ENCODE peak calls at places on chromosomes 13 and 19, in four cellular contexts. G is H1, B is SK-N-SH, J is K562. F is an unnamed sample.

GRCh38 chr13:97851269-97851668 is 102.2 kb upstream of the IPO5 start:
- DNase-seq in B (no peak), G (no peak), J (no peak), F (no peak)

GRCh38 chr13:18948012-18948663 is 233.5 kb downstream of the TUBA3C start:
- DNase-seq in G (no peak), B (no peak), J (no peak), F (no peak)

GRCh38 chr19:7869910-7870511 is 4.2 kb downstream of the PRR36 start:
- DNase-seq in G (peak), J (peak), B (peak), F (peak)

GRCh38 chr13:40351537-40352384 is 314.7 kb downstream of the FOXO1 start:
- DNase-seq in B (no peak), G (no peak), J (no peak), F (no peak)

GRCh38 chr13:105991622-105992254 is 543.7 kb downstream of the EFNB2 start:
- DNase-seq in G (no peak), B (no peak), J (no peak), F (no peak)

GRCh38 chr19:8459520-8460260 is 14.9 kb downstream of the HNRNPM start:
- DNase-seq in G (no peak), B (no peak), J (no peak), F (no peak)

GRCh38 chr19:5166262-5166661 is 174.3 kb downstream of the PTPRS start:
- DNase-seq in G (no peak), B (no peak), J (no peak), F (no peak)

GRCh38 chr19:7368456-7368855 is 19.7 kb downstream of the ARHGEF18 start:
- DNase-seq in B (no peak), G (no peak), J (no peak), F (no peak)

GRCh38 chr13:51518847-51519246 is 65.4 kb upstream of the WDFY2 start:
- DNase-seq in B (no peak), J (no peak), G (no peak), F (no peak)

GRCh38 chr13:99471231-99472202 is 29.8 kb upstream of the TM9SF2 start:
- DNase-seq in G (no peak), B (no peak), J (no peak), F (no peak)

DNA sequence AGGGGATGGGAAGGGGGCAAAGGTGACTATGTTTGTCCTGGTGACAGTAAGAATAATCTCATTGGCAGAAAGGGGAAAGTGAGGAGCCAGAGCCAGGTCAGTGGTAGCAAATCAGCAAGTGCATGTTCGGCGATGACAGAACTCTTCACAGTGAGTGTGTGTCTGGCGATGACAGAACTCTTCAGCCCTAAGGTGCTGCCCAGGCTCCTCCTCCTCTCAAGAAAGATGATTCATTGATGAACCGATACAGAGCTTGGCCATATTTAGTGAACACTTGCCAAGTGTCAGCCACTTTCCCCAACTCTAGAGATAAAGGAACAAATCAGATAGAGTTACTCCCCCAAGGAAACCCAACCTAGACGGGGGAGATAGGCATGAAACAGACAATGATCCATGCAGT is 199.3 kb upstream of the UBL3 start:
- DNase-seq in G (no peak), B (no peak), J (no peak), F (no peak)
- TF ChIP-seq TEAD4 in G (no peak), B (no peak), J (no peak), F (no peak)

GRCh38 chr19:30444253-30444671 is 72.1 kb downstream of the ZNF536 start:
- DNase-seq in J (no peak), G (no peak), B (no peak), F (no peak)

GRCh38 chr19:30443531-30444252 is 71.5 kb downstream of the ZNF536 start:
- DNase-seq in J (no peak), B (no peak), G (no peak), F (no peak)

GRCh38 chr19:30444686-30445232 is 72.6 kb downstream of the ZNF536 start:
- DNase-seq in B (no peak), J (no peak), G (no peak), F (no peak)

GRCh38 chr19:30441011-30441410 is 68.8 kb downstream of the ZNF536 start:
- DNase-seq in G (no peak), J (no peak), B (no peak), F (no peak)

DNA sequence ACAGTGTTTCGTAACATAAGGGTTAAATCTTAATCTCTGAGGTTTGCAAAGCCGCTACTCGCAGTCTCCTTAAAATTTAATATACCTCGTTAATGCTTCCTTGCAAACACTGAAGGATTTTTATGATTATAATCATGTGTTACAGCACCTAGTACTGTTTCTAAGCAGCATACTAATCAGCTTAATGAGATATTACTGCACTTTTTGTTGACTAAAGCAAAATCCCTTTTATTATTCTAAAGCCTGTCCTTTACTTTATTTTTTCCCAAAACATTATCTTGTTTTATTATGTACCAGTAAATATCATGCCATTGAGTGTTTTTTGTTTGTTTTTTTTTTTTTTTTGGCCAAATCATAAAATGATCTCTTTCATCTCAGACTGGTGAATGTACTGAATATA is 70.5 kb downstream of the ZNF536 start:
- DNase-seq in G (no peak), B (no peak), J (no peak), F (no peak)
- TF ChIP-seq TEAD4 in G (no peak), B (no peak), J (no peak), F (no peak)

GRCh38 chr13:78576266-78576665 is 27.1 kb downstream of the POU4F1 start:
- DNase-seq in B (no peak), J (no peak), G (no peak), F (no peak)
- TF ChIP-seq TEAD4 in B (no peak), J (no peak), G (no peak), F (no peak)

GRCh38 chr19:38812841-38813320 is at the start of gene LGALS4:
- DNase-seq in J (no peak), G (no peak), B (peak), F (no peak)
- TF ChIP-seq TEAD4 in J (no peak), G (no peak), B (no peak), F (no peak)

DNA sequence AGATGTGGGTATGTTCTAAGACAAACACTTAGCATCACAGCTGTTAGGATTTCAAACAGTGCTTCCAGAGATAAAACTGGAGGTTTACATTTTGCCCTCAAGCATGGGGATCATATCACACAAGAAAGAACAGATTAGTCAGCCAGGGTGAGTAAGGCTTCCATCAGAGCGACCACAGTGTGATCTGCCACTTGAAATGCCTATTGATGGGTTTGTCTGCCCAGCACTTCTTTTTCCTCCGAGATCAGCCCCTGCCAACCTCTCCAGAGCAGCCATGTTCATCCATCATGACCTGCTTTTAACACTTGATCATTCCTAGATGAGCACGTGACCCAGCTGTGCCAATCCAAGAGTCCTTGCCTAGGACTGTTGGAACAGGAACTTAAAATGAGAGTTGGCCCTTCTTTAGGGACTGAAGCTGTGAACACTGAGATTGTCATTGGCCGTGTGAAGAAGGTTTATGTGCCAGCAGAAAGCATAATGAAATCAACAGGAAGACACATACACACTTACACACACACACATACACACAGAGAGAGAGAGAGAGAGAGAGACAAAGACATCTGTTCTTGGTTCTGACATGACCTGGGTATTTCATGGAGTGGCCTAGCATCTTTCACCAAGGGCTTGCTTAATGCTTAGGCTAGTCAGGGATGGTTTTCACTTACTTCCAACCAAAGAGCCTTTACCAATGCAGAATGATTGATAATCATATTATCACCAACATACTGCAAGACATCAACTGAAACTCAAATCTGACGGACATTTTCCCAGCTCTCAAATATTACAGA is 5.2 kb upstream of the CEBPG start:
- DNase-seq in B (no peak), J (no peak), G (no peak), F (no peak)
- TF ChIP-seq TEAD4 in B (no peak), J (no peak), G (no peak), F (no peak)

GRCh38 chr19:3807574-3808354 is 21.6 kb upstream of the MATK start:
- DNase-seq in B (no peak), J (no peak), G (no peak), F (no peak)

GRCh38 chr19:3810708-3811355 is 24.7 kb upstream of the MATK start:
- DNase-seq in J (no peak), G (no peak), B (no peak), F (no peak)

GRCh38 chr19:3808420-3809143 is 22.4 kb upstream of the MATK start:
- DNase-seq in J (no peak), G (no peak), B (no peak), F (no peak)

GRCh38 chr19:3807131-3807480 is 20.9 kb upstream of the MATK start:
- DNase-seq in G (no peak), B (no peak), J (no peak), F (no peak)

GRCh38 chr19:3809881-3810707 is 23.9 kb upstream of the MATK start:
- DNase-seq in B (no peak), G (no peak), J (no peak), F (no peak)
- TF ChIP-seq TEAD4 in B (no peak), G (no peak), J (no peak), F (no peak)

GRCh38 chr13:79741006-79741405 is 260.1 kb downstream of the NDFIP2 start:
- DNase-seq in J (no peak), B (peak), G (no peak), F (no peak)

GRCh38 chr13:79736356-79736755 is 255.4 kb downstream of the NDFIP2 start:
- DNase-seq in B (no peak), J (no peak), G (no peak), F (no peak)

GRCh38 chr13:79735228-79735627 is 254.3 kb downstream of the NDFIP2 start:
- DNase-seq in J (no peak), B (no peak), G (no peak), F (no peak)
- TF ChIP-seq TEAD4 in J (no peak), B (no peak), G (no peak), F (no peak)

GRCh38 chr19:1015782-1016646 is 4.9 kb downstream of the TMEM259 start:
- DNase-seq in G (no peak), J (no peak), B (no peak), F (peak)

GRCh38 chr19:1017115-1017905 is 3.6 kb downstream of the TMEM259 start:
- DNase-seq in B (no peak), G (no peak), J (peak), F (no peak)

GRCh38 chr19:1017906-1018305 is 3.0 kb downstream of the TMEM259 start:
- DNase-seq in B (no peak), J (no peak), G (no peak), F (no peak)

GRCh38 chr19:1015061-1015781 is 5.7 kb downstream of the TMEM259 start:
- DNase-seq in J (no peak), B (no peak), G (no peak), F (no peak)

DNA sequence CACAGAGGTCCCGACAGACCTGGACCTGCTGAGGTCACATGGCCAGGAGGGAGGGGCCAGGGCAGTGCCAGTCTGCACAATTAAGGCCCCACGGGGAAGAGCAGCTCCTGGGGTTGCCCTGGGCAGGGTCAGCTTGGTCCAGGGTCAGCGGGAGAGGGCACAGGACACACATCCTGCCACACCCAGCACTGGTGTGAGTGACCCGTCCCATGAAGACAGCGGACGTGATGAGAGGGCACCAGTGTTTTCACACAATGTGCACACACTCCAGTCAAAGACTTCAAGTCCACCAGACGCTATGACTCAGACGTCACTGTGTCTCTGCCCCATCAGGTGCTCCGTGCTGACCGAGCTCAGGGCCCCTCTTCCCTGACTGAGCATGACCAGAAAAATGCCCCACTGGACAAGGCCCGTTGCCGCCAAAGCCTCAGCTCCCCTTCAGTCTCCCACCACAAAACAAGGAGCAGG is 4.2 kb downstream of the TMEM259 start:
- DNase-seq in B (no peak), J (no peak), G (no peak), F (no peak)
- TF ChIP-seq TEAD4 in B (no peak), J (no peak), G (no peak), F (no peak)

GRCh38 chr19:34676697-34677385 is at the start of gene SCGB2B2:
- DNase-seq in G (no peak), B (peak), J (no peak), F (no peak)
- TF ChIP-seq TEAD4 in G (no peak), B (no peak), J (no peak), F (no peak)

F was measured in WTC11.